ENCODE peak calls at places on chromosomes 7 and 10, in seven cellular contexts. A, X, W, Q, P, R and G are unnamed samples.

GRCh38 chr10:69043931-69044531 is 43.9 kb upstream of the SRGN start:
- DNase-seq in W (no peak), X (no peak), R (no peak), A (no peak), Q (no peak), P (no peak), G (no peak)

GRCh38 chr10:122504551-122504950 is 43.2 kb downstream of the HTRA1 start:
- DNase-seq in P (no peak), R (peak), W (no peak), Q (peak), X (peak), A (peak), G (peak)

GRCh38 chr10:29555746-29556481 is 78.9 kb downstream of the SVIL start:
- DNase-seq in X (no peak), R (no peak), P (no peak), A (no peak), Q (no peak), W (no peak), G (no peak)

GRCh38 chr7:12074889-12075288 is 136.2 kb upstream of the TMEM106B start:
- DNase-seq in W (no peak), R (no peak), A (no peak), Q (no peak), P (no peak), X (no peak), G (no peak)

GRCh38 chr7:251446-252175 is 38.4 kb upstream of the FOXL3 start:
- DNase-seq in P (no peak), A (no peak), W (no peak), Q (no peak), X (no peak), R (no peak), G (no peak)

GRCh38 chr7:54690892-54691291 is 68.1 kb downstream of the SEC61G start:
- DNase-seq in R (no peak), W (no peak), X (no peak), A (no peak), P (no peak), Q (no peak), G (no peak)

GRCh38 chr10:16967000-16967865 is 150.0 kb upstream of the RSU1 start:
- DNase-seq in A (peak), R (no peak), P (no peak), X (no peak), W (no peak), Q (no peak), G (no peak)

GRCh38 chr7:47480576-47481538 is 101.1 kb downstream of the TNS3 start:
- DNase-seq in P (peak), X (no peak), R (no peak), W (no peak), A (no peak), Q (no peak), G (no peak)

GRCh38 chr7:81603-82342 is 110.6 kb upstream of the FAM20C start:
- DNase-seq in R (peak), Q (peak), A (no peak), W (no peak), X (peak), P (no peak), G (peak)

GRCh38 chr7:47816647-47817046 is 131.6 kb downstream of the PKD1L1 start:
- DNase-seq in P (no peak), X (no peak), Q (no peak), W (no peak), R (no peak), A (no peak), G (no peak)

GRCh38 chr7:55100172-55100961 is 81.5 kb downstream of the EGFR start:
- DNase-seq in R (peak), W (peak), Q (no peak), A (no peak), X (peak), P (no peak), G (no peak)

GRCh38 chr7:99030951-99031350 is 113.0 kb downstream of the SMURF1 start:
- DNase-seq in W (no peak), A (no peak), R (peak), Q (no peak), P (no peak), X (no peak), G (peak)

GRCh38 chr10:5511231-5511884 is 12.0 kb upstream of the CALML5 start:
- DNase-seq in W (no peak), P (no peak), Q (no peak), X (no peak), A (no peak), R (peak), G (no peak)

GRCh38 chr7:83410989-83411591 is 237.8 kb downstream of the SEMA3E start:
- DNase-seq in R (no peak), P (no peak), X (peak), Q (no peak), A (peak), W (no peak), G (no peak)

GRCh38 chr7:109226699-109227098 is 657.0 kb downstream of the DNAJB9 start:
- DNase-seq in R (no peak), A (no peak), P (no peak), Q (no peak), X (no peak), W (no peak), G (no peak)

GRCh38 chr10:62095341-62096071 is 173.1 kb downstream of the RTKN2 start:
- DNase-seq in X (no peak), A (no peak), Q (no peak), R (no peak), W (no peak), P (no peak), G (no peak)

GRCh38 chr10:73785721-73786511 is 510 bp downstream of the ZSWIM8 start:
- DNase-seq in P (peak), Q (peak), W (peak), R (peak), A (no peak), X (peak), G (peak)

DNA sequence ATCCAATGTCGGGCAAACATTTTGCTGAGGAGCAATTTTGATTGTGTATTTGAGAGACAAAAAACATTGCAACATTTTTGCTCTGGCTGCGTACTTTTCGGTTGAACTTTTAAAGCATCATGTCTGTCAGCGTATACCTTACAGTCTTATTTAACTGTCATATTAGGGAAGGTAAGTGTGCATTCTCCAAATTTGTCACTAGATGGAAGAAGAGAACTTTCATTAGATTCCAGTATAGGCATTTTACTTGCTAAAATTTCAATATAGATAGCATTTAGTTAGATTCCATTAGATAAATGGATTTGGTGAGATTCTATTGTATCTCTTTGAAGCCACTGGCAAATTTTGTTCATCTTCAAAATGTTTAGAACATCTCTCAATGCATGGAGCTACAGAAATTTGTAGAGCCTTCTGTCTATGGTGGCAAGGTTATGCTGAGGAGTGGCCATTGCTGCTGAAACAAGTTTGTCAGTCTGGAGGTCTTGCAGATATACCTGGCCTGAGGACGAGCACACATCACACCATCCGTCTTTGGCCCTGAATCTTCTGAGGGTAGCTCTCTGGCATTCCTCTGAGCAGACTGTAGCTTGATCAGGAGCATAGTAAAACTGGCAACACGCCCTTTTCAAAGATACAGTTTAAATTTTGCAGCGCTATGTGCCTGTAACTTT is 437.5 kb upstream of the MBL2 start:
- DNase-seq in Q (no peak), X (no peak), R (no peak), A (no peak), W (no peak), P (no peak), G (no peak)
- TF ChIP-seq CTCF in Q (peak), X (peak), R (no peak), A (peak), W (peak), P (no peak), G (peak)

DNA sequence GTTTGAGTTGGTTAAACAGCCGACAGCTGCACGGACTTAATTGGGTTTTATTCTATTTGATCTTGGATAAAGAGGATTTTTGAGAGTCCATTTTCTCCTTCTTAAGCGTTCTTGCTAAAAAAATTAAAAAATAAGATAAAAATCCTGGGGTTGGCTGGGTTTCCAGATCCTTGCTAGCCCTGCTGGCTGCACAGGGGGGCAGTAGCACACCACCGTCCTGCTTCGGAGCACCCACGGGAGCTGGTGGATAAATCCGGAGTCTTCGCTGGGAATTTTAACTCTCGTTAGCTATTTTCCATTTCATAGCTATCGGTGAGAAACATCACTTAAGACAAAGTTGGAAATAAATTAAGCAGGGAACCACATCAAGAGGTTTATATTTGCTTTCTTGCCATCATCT is 792.1 kb downstream of the TYW1 start:
- DNase-seq in X (no peak), R (peak), A (no peak), Q (peak), W (peak), P (no peak), G (no peak)
- TF ChIP-seq CTCF in X (peak), R (no peak), A (no peak), Q (peak), W (peak), P (no peak), G (no peak)

DNA sequence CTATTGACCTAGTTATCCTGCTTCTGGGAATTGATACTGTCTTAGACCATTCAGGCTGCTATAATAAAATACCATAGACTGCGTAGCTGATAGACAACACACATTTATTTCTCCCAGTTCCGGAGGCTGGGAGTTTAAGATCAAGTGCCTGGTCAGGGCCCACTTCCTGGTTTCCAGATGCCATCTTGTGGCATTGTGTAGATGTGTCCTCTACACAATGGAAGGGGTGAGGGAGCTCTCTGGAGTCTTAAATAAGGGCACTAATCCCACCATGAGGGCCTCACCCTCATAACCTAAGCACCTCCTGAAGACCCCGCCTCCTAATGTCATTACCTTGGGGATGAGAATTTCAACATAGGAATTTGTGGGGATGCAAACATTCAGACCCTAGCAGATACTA is 62.4 kb downstream of the SLC35B4 start:
- DNase-seq in A (no peak), W (no peak), P (no peak), Q (no peak), R (no peak), X (no peak), G (no peak)
- TF ChIP-seq CTCF in A (no peak), W (no peak), P (no peak), Q (no peak), R (no peak), X (no peak), G (no peak)

GRCh38 chr10:14205246-14205645 is 125.5 kb downstream of the FRMD4A start:
- DNase-seq in X (no peak), Q (no peak), R (no peak), P (no peak), A (no peak), W (no peak), G (no peak)

GRCh38 chr10:14195455-14195854 is 135.3 kb downstream of the FRMD4A start:
- DNase-seq in Q (peak), A (no peak), W (no peak), R (no peak), X (no peak), P (no peak), G (no peak)

GRCh38 chr10:14196113-14196512 is 134.6 kb downstream of the FRMD4A start:
- DNase-seq in R (no peak), P (no peak), Q (no peak), A (no peak), W (no peak), X (no peak), G (no peak)

GRCh38 chr10:14200645-14201534 is 129.8 kb downstream of the FRMD4A start:
- DNase-seq in R (no peak), P (no peak), X (peak), A (no peak), W (peak), Q (no peak), G (no peak)
- TF ChIP-seq CTCF in R (no peak), P (no peak), X (no peak), A (peak), W (peak), Q (peak), G (no peak)

DNA sequence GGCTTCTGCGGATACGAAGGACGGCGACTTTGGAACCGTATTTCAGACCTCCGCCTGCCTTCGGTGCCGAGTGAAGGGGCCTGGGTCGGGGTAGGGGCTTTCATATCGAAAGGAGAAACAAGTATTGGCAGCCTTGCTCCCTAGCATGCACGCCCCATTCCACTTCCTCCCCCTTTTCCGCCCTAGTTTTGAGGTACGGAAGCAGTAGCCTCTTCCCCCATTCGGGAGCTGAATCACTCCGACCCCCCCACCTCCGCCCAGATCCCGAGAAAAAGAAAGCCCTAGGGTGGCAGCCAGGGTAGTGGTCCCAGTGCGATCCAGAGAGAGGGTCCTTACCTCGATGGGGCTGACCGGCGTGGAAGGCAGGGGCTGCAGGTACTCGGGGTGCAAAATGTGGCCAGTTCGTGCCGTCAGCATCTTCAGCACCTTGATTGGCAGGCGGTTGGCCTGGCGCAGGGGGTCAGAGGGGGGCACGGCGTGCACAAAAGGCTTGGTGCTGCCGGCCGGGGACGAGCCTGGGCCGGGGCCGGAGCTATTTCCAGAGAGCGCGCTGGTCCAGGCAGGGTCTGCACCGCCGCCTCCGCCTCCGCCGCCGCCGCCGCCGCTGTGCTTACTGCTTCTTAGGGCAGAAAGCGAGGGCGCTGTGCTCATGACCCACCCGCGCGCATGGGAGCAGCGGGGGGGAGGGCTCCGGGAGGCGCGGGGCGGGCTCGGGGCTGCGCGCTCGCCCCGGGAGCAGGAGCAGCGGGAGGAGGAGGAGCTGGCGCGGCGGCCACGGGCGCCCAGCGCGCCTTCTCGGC is 595 bp downstream of the ZNF503 start:
- DNase-seq in Q (no peak), P (peak), W (peak), R (peak), X (peak), A (no peak), G (peak)
- TF ChIP-seq CTCF in Q (peak), P (no peak), W (no peak), R (no peak), X (no peak), A (no peak), G (no peak)

DNA sequence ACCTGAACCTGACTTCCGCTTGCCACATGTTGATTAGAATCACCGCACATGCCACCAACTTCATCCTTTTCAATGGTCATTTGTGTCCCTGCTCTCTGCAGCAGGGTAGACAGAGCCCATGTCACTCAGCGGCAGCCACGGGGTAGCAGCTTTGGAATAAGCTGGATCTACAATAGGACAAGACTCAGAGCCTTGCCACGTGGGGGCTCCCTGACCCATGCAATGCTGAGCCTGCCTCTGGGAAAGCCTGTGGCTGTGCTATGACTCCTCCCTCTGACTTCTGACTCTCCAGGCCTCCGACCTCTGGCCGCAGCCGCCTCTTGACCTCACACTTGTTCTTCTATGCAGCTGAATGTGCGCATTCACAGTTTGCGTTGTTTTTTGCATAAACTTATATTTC is 197.8 kb upstream of the MKI67 start:
- DNase-seq in R (no peak), Q (peak), X (no peak), P (no peak), A (no peak), W (peak), G (no peak)
- TF ChIP-seq CTCF in R (no peak), Q (no peak), X (no peak), P (no peak), A (no peak), W (no peak), G (no peak)

GRCh38 chr10:32054087-32054486 is 2.1 kb downstream of the KIF5B start:
- DNase-seq in X (no peak), R (no peak), W (no peak), P (no peak), Q (no peak), A (peak), G (no peak)

GRCh38 chr10:32056136-32057040 is at the start of gene KIF5B:
- DNase-seq in X (peak), A (peak), W (peak), R (peak), P (peak), Q (peak), G (peak)

GRCh38 chr10:32059472-32059871 is 3.2 kb upstream of the KIF5B start:
- DNase-seq in P (no peak), A (no peak), X (no peak), Q (no peak), R (no peak), W (no peak), G (no peak)

GRCh38 chr10:32057041-32057372 is 782 bp upstream of the KIF5B start:
- DNase-seq in R (no peak), W (no peak), A (no peak), P (no peak), Q (no peak), X (no peak), G (no peak)

GRCh38 chr10:32055478-32056135 is 618 bp downstream of the KIF5B start:
- DNase-seq in R (peak), P (peak), W (peak), Q (peak), X (peak), A (no peak), G (peak)
- TF ChIP-seq CTCF in R (no peak), P (no peak), W (no peak), Q (no peak), X (peak), A (peak), G (peak)

GRCh38 chr7:91636129-91636724 is 244.3 kb downstream of the MTERF1 start:
- DNase-seq in X (peak), Q (no peak), W (no peak), A (no peak), R (no peak), P (no peak), G (no peak)
- TF ChIP-seq CTCF in X (peak), Q (peak), W (peak), A (peak), R (no peak), P (peak), G (peak)